ENCODE peak calls at places on chromosomes 5 and 9, in five cellular contexts. W, O, D, G and Y are unnamed samples.
A peak's percentile ranks its signal among the peaks of the same experiment; 100 is the strongest.

GRCh38 chr5:133344266-133344665 is 268.1 kb downstream of the FSTL4 start:
- DNase-seq in G (no peak), W (no peak), D (no peak), O (no peak), Y (no peak)

GRCh38 chr5:137619191-137619870 is 116.6 kb downstream of the KLHL3 start:
- DNase-seq in G (no peak), O (no peak), W (peak; percentile 95), D (no peak), Y (no peak)

GRCh38 chr5:1430121-1430795 is 15.0 kb downstream of the SLC6A3 start:
- DNase-seq in O (no peak), W (no peak), G (no peak), D (no peak), Y (no peak)

GRCh38 chr9:100911273-100911672 is 117.3 kb upstream of the PLPPR1 start:
- DNase-seq in G (no peak), W (no peak), D (no peak), O (no peak), Y (no peak)

GRCh38 chr9:131500939-131501541 is 1.7 kb upstream of the POMT1 start:
- DNase-seq in G (peak; percentile 36), W (peak; percentile 58), O (no peak), D (no peak), Y (peak; percentile 74)

GRCh38 chr5:133274597-133274935 is 222.8 kb downstream of the HSPA4 start:
- DNase-seq in G (no peak), D (peak; percentile 55), O (no peak), W (no peak), Y (no peak)

GRCh38 chr5:173919443-173919842 is 31.3 kb downstream of the CPEB4 start:
- DNase-seq in G (no peak), W (no peak), D (no peak), O (no peak), Y (no peak)

GRCh38 chr9:34333836-34334235 is 4.5 kb downstream of the NUDT2 start:
- DNase-seq in O (no peak), D (no peak), W (no peak), G (no peak), Y (no peak)

GRCh38 chr5:172920447-172920849 is 38.8 kb upstream of the RPL26L1 start:
- DNase-seq in O (no peak), W (peak; percentile 100), G (no peak), D (no peak), Y (no peak)

GRCh38 chr9:135506327-135507103 is 6.0 kb downstream of the MRPS2 start:
- DNase-seq in O (no peak), W (no peak), D (no peak), G (no peak), Y (no peak)

GRCh38 chr9:23278566-23278965 is 547.5 kb downstream of the ELAVL2 start:
- DNase-seq in G (no peak), W (no peak), D (no peak), O (no peak), Y (no peak)

GRCh38 chr9:132383462-132383883 is 23.2 kb downstream of the TTF1 start:
- DNase-seq in G (no peak), W (no peak), O (no peak), D (no peak), Y (no peak)

GRCh38 chr9:131107760-131108159 is 11.4 kb downstream of the AIF1L start:
- DNase-seq in O (no peak), W (no peak), D (no peak), G (no peak), Y (no peak)

GRCh38 chr9:91378695-91379127 is 17.0 kb upstream of the AUH start:
- DNase-seq in W (peak; percentile 83), D (no peak), G (no peak), O (no peak), Y (no peak)

GRCh38 chr9:106954974-106955850 is 92.2 kb downstream of the ZNF462 start:
- DNase-seq in D (no peak), G (no peak), O (no peak), W (no peak), Y (no peak)

GRCh38 chr5:150131978-150132694 is 23.5 kb downstream of the PDGFRB start:
- DNase-seq in O (no peak), W (no peak), D (no peak), G (no peak), Y (no peak)

GRCh38 chr5:107285772-107286171 is 385.0 kb downstream of the EFNA5 start:
- DNase-seq in W (peak; percentile 90), O (no peak), D (no peak), G (no peak), Y (peak; percentile 49)

GRCh38 chr9:133584559-133585476 is 24.4 kb downstream of the FAM163B start:
- DNase-seq in G (no peak), D (peak; percentile 69), W (no peak), O (no peak), Y (no peak)

GRCh38 chr5:151345808-151346478 is 1.4 kb downstream of the SLC36A2 start:
- DNase-seq in G (no peak), D (no peak), W (peak; percentile 10), O (no peak), Y (no peak)

GRCh38 chr5:134246771-134247329 is 21.0 kb upstream of the PPP2CA start:
- DNase-seq in D (no peak), O (no peak), W (no peak), G (no peak), Y (no peak)

GRCh38 chr9:40913928-40914673 is 214.4 kb downstream of the FOXD4L6 start:
- DNase-seq in D (no peak), W (no peak), O (no peak), G (no peak), Y (no peak)

GRCh38 chr5:82387819-82388166 is 109.6 kb upstream of the RPS23 start:
- DNase-seq in D (no peak), G (no peak), W (no peak), O (no peak), Y (no peak)

GRCh38 chr5:932628-933250 is 40.1 kb downstream of the TRIP13 start:
- DNase-seq in W (no peak), G (no peak), D (no peak), O (no peak), Y (peak; percentile 56)

GRCh38 chr5:41637869-41638268 is 127.5 kb upstream of the PLCXD3 start:
- DNase-seq in D (no peak), O (no peak), W (no peak), G (no peak), Y (no peak)

GRCh38 chr9:131361202-131361833 is 32.6 kb upstream of the PRRC2B start:
- DNase-seq in G (no peak), D (no peak), W (peak; percentile 25), O (no peak), Y (peak; percentile 26)

GRCh38 chr9:89984214-89984613 is 379.4 kb downstream of the GADD45G start:
- DNase-seq in W (peak; percentile 57), O (no peak), D (no peak), G (no peak), Y (no peak)

GRCh38 chr5:74957906-74958305 is 91.7 kb upstream of the FAM169A start:
- DNase-seq in G (no peak), O (no peak), D (no peak), W (no peak), Y (no peak)

GRCh38 chr9:74458832-74459231 is 38.3 kb upstream of the RORB start:
- DNase-seq in D (no peak), G (no peak), O (no peak), W (no peak), Y (no peak)

GRCh38 chr9:134475051-134475790 is 149.0 kb downstream of the RXRA start:
- DNase-seq in O (peak; percentile 29), D (no peak), G (no peak), W (peak; percentile 67), Y (no peak)

GRCh38 chr9:93183663-93184438 is at the start of gene WNK2:
- DNase-seq in G (peak; percentile 17), O (no peak), D (peak; percentile 47), W (no peak), Y (peak; percentile 68)

GRCh38 chr9:113978954-113979712 is 99.0 kb downstream of the AMBP start:
- DNase-seq in D (no peak), O (no peak), W (peak; percentile 42), G (no peak), Y (no peak)

GRCh38 chr9:130084337-130084736 is 30.6 kb downstream of the GPR107 start:
- DNase-seq in W (no peak), O (no peak), G (no peak), D (no peak), Y (no peak)

GRCh38 chr5:137073192-137073591 is 425.9 kb downstream of the SPOCK1 start:
- DNase-seq in W (peak; percentile 40), G (no peak), D (no peak), O (no peak), Y (no peak)

GRCh38 chr9:99011161-99011709 is 67.5 kb downstream of the COL15A1 start:
- DNase-seq in G (no peak), D (no peak), W (peak; percentile 54), O (no peak), Y (no peak)

GRCh38 chr5:77426670-77427069 is 65.4 kb downstream of the WDR41 start:
- DNase-seq in W (peak; percentile 35), D (no peak), G (no peak), O (no peak), Y (no peak)